ENCODE peak calls at places on chromosomes 12 and 14, in eight cellular contexts. T is AG09319, P is HCT116, X is GM12865, G is HFFc6, R is uterus, N is stomach, H is fibroblast of the aortic adventitia. J is an unnamed sample.

GRCh38 chr14:96146131-96146771 is 58.4 kb upstream of the BDKRB2 start:
- DNase-seq in P (no peak), T (peak), G (peak), N (peak), H (peak), R (no peak), X (no peak), J (peak)

GRCh38 chr12:76878899-76879709 is at the start of gene CSRP2:
- DNase-seq in R (peak), N (peak), G (peak), T (peak), P (peak), H (peak), X (peak), J (peak)

GRCh38 chr14:93984987-93985410 is 8.6 kb upstream of the ASB2 start:
- DNase-seq in R (peak), T (peak), G (peak), X (peak), N (no peak), P (peak), H (peak), J (peak)

GRCh38 chr14:103143535-103143934 is 20.3 kb downstream of the TNFAIP2 start:
- DNase-seq in X (no peak), H (no peak), N (no peak), P (no peak), G (peak), T (no peak), R (no peak), J (peak)

GRCh38 chr12:46218509-46219095 is 50.2 kb downstream of the SLC38A1 start:
- DNase-seq in T (no peak), R (no peak), P (no peak), H (no peak), N (no peak), G (no peak), X (peak), J (no peak)

GRCh38 chr14:61940669-61941420 is 178.6 kb downstream of the SNAPC1 start:
- DNase-seq in H (no peak), R (no peak), X (no peak), N (no peak), P (no peak), G (no peak), T (no peak), J (no peak)

GRCh38 chr14:105172476-105172875 is 3.9 kb upstream of the JAG2 start:
- DNase-seq in H (no peak), X (no peak), T (no peak), P (no peak), G (no peak), N (no peak), R (no peak), J (no peak)

GRCh38 chr12:57579677-57580465 is 11.1 kb upstream of the PIP4K2C start:
- DNase-seq in P (no peak), N (no peak), T (no peak), H (no peak), R (no peak), G (no peak), X (no peak), J (no peak)

GRCh38 chr14:31962920-31963319 is 114.2 kb upstream of the ARHGAP5 start:
- DNase-seq in P (no peak), T (no peak), N (no peak), H (no peak), X (no peak), G (no peak), R (no peak), J (no peak)

GRCh38 chr12:19988918-19989317 is 379.4 kb upstream of the PDE3A start:
- DNase-seq in T (no peak), X (no peak), H (no peak), G (no peak), N (no peak), P (no peak), R (no peak), J (no peak)

GRCh38 chr12:117090816-117091711 is 8.2 kb downstream of the TESC start:
- DNase-seq in R (no peak), P (no peak), T (no peak), G (no peak), X (no peak), H (no peak), N (peak), J (no peak)

GRCh38 chr12:78096909-78097597 is 266.4 kb downstream of the NAV3 start:
- DNase-seq in H (peak), T (peak), X (no peak), P (no peak), N (no peak), R (no peak), G (no peak), J (peak)

GRCh38 chr12:104482113-104482512 is 25.4 kb downstream of the CHST11 start:
- DNase-seq in H (no peak), T (no peak), G (no peak), X (no peak), R (no peak), P (no peak), N (no peak), J (no peak)

GRCh38 chr14:94929354-94929753 is 159.4 kb upstream of the GSC start:
- DNase-seq in X (no peak), H (no peak), T (no peak), N (no peak), P (no peak), G (no peak), R (no peak), J (no peak)

GRCh38 chr12:9064815-9065606 is 50.7 kb downstream of the A2M start:
- DNase-seq in T (no peak), H (peak), X (no peak), N (peak), G (no peak), P (peak), R (peak), J (peak)

GRCh38 chr14:101761032-101761880 is at the start of gene PPP2R5C:
- DNase-seq in X (peak), T (peak), P (peak), G (peak), H (peak), R (peak), N (peak), J (peak)

GRCh38 chr12:60120199-60120598 is 524.4 kb downstream of the SLC16A7 start:
- DNase-seq in N (no peak), T (no peak), P (no peak), X (no peak), G (no peak), H (no peak), R (no peak), J (no peak)

GRCh38 chr14:69988979-69989378 is 109.8 kb downstream of the SMOC1 start:
- DNase-seq in N (no peak), X (no peak), G (no peak), P (no peak), R (no peak), H (no peak), T (no peak), J (no peak)

GRCh38 chr12:49367381-49368239 is at the start of gene SPATS2:
- DNase-seq in R (no peak), T (no peak), G (no peak), N (no peak), X (peak), P (no peak), H (peak), J (peak)

GRCh38 chr12:51536159-51536558 is 54.9 kb upstream of the SCN8A start:
- DNase-seq in X (no peak), G (no peak), N (no peak), R (no peak), T (no peak), P (no peak), H (peak), J (peak)
- TF ChIP-seq CTCF in X (no peak), G (peak), N (no peak), R (no peak), T (peak), P (no peak), H (peak), J (peak)

GRCh38 chr12:4143909-4144308 is 129.7 kb upstream of the CCND2 start:
- DNase-seq in N (no peak), X (no peak), R (no peak), H (no peak), G (no peak), P (peak), T (no peak), J (no peak)
- TF ChIP-seq CTCF in N (no peak), X (peak), R (no peak), H (no peak), G (peak), P (no peak), T (no peak), J (no peak)

GRCh38 chr14:39734306-39734705 is 302.1 kb upstream of the FBXO33 start:
- DNase-seq in R (no peak), N (no peak), X (no peak), T (no peak), P (no peak), H (no peak), G (no peak), J (no peak)

GRCh38 chr14:39726563-39726962 is 294.3 kb upstream of the FBXO33 start:
- DNase-seq in R (no peak), T (no peak), G (no peak), H (no peak), N (no peak), X (no peak), P (no peak), J (no peak)

GRCh38 chr14:39733741-39734140 is 301.5 kb upstream of the FBXO33 start:
- DNase-seq in R (no peak), X (peak), P (no peak), H (no peak), N (no peak), G (no peak), T (no peak), J (no peak)

DNA sequence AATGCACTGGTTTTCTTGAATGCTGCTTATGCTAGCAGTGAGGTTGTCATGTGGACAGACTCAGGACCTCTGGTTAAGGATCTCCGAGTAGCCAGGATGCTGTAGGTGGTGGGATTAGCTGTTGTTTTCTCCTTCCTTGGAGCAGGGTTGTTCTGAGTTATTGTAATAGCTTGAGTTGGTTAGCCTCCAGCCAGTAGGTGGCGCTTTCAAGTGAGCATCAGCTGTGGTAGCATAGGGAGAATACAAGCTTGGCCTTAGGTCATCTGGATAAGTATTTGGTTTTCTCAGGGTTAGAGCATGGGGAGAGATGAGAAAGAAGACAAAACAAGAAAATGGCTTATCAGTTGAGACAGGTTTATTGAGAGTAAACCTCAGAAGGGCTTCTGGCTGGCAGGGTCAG is 299.7 kb upstream of the FBXO33 start:
- DNase-seq in P (peak), R (no peak), H (no peak), G (no peak), X (peak), T (no peak), N (no peak), J (no peak)
- TF ChIP-seq CTCF in P (no peak), R (no peak), H (no peak), G (peak), X (peak), T (no peak), N (no peak), J (no peak)

GRCh38 chr12:127690161-127690560 is 576.8 kb upstream of the TMEM132C start:
- DNase-seq in H (peak), X (no peak), G (no peak), R (no peak), N (no peak), T (no peak), P (no peak), J (peak)
- TF ChIP-seq CTCF in H (no peak), X (no peak), G (peak), R (no peak), N (no peak), T (peak), P (no peak), J (peak)

GRCh38 chr14:40417777-40418401 is 985.7 kb upstream of the FBXO33 start:
- DNase-seq in P (peak), T (no peak), H (no peak), R (no peak), N (peak), G (no peak), X (peak), J (no peak)
- TF ChIP-seq CTCF in P (peak), T (no peak), H (no peak), R (no peak), N (no peak), G (no peak), X (peak), J (peak)

DNA sequence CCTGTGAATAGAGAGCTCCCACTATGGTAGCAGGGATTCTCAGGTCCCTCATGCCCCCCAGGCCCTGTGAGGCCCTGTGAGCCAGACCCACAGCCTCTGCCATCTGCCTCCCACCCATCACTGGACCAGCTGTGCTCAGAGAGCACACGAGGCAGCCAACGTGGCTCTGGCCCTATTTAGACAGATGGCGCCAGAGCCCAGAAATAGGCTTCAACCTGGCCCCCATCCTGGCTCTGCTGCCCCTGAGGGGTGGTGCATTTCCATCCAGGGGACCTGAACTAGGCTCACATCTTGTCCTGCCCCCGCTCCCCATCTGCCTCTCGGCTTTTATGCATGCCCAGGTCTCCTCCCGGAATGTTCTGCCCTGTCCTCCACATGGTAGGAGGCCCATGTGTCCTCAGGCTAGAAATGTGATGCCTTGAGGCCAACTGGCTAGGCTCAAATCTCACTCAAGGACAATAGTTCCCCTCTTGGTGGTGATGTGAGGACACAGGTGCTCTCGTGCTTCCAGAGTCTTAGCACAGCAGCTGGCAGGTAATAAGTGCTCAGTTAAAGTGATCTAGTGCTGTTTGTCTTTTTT is 18.9 kb downstream of the TMEM63C start:
- DNase-seq in P (no peak), H (no peak), N (no peak), X (no peak), R (no peak), T (no peak), G (no peak), J (no peak)
- TF ChIP-seq CTCF in P (no peak), H (no peak), N (no peak), X (no peak), R (no peak), T (no peak), G (no peak), J (no peak)

GRCh38 chr14:79011091-79011919 is 841.1 kb downstream of the NRXN3 start:
- DNase-seq in T (peak), P (no peak), G (peak), H (peak), X (peak), R (no peak), N (no peak), J (peak)
- TF ChIP-seq CTCF in T (peak), P (no peak), G (peak), H (no peak), X (peak), R (no peak), N (no peak), J (peak)

DNA sequence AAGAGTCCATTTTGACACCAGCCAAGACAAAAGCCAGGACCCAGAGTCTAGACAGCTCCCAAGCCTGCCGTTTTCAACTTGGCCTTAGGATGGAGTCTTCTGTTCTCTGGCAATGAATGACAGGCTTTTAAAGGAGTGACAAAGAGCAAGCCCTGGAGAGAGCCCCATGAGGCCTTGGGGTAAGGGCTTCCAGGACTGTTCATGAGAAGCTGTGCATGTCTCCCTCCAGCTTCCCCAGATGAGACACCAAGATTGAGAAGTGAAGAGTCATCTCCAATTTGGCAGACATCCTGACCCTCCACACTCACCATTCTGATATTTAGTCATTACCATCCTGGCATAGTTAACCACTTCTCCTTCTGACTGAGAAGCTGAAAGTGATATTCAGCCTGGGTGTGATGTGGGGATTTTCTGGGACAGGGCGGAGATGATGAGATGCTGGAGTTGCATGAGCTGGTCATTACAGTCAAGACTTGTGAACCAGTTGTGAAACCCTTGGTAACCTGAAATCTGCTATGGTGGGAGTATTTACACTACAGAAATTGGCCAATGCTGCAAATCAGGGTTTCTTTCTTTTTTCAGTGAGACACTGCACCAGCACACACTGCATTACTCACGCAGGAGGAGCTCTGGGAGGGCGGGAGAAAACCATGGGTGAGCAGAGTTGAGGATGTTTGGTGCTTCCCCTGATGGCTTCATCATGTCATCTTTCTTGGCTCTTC is 77.8 kb downstream of the VCPKMT start:
- DNase-seq in X (peak), N (no peak), H (peak), T (peak), R (no peak), G (peak), P (no peak), J (peak)
- TF ChIP-seq CTCF in X (no peak), N (no peak), H (no peak), T (no peak), R (no peak), G (peak), P (no peak), J (peak)

DNA sequence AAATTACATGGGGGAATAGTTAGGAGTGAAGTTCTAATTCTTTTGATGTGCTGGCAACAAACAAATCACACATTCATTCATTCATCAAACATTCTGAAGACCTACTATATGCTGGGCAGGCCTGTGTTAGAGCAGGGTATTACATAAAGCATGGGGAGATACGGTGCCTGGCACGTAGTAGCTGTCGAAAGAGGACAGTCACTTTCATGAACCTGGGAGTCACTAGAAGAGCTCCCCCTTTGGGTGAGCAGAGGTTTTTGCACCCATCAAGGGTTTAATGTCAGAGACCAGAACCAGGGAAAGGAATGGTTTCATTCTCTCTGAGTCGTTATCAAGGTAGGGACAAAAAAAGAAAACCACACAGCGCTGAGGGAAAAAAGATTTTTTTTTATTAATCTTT is 10.0 kb downstream of the LHX5 start:
- DNase-seq in R (no peak), G (peak), X (peak), H (no peak), T (no peak), N (no peak), P (peak), J (peak)
- TF ChIP-seq CTCF in R (no peak), G (peak), X (peak), H (peak), T (peak), N (no peak), P (peak), J (peak)

J was measured in choroid plexus epithelial cell.